ENCODE peak calls at places on chromosome 16, in six cellular contexts. F is PC-3, W is frontal cortex, O is T-helper 1 cell, R is fibroblast of mammary gland, U is mucosa of descending colon. L is an unnamed sample.

GRCh38 chr16:78894872-78895271 is 705.7 kb downstream of the MAF start:
- DNase-seq in F (no peak), W (no peak), O (peak; percentile 56), R (no peak), U (no peak), L (no peak)

GRCh38 chr16:66587881-66588600 is 8.8 kb downstream of the CMTM2 start:
- DNase-seq in F (no peak), W (no peak), O (no peak), R (no peak), U (no peak), L (no peak)

GRCh38 chr16:80751167-80751566 is 53.2 kb downstream of the CDYL2 start:
- DNase-seq in F (peak; percentile 33), W (no peak), O (no peak), R (peak; percentile 57), U (no peak), L (no peak)

GRCh38 chr16:67039260-67040020 is 10.5 kb downstream of the CBFB start:
- DNase-seq in F (no peak), W (no peak), O (peak; percentile 33), R (no peak), U (no peak), L (no peak)

GRCh38 chr16:87178977-87179376 is 138.2 kb downstream of the C16orf95 start:
- DNase-seq in F (peak; percentile 67), W (no peak), O (no peak), R (peak; percentile 41), U (no peak), L (peak; percentile 77)

GRCh38 chr16:77273-77806 is 685 bp upstream of the MPG start:
- DNase-seq in F (peak; percentile 26), W (peak; percentile 71), O (peak; percentile 30), R (peak; percentile 79), U (peak; percentile 74), L (peak; percentile 89)

GRCh38 chr16:4332083-4332482 is 16.2 kb downstream of the GLIS2 start:
- DNase-seq in F (no peak), W (no peak), O (no peak), R (no peak), U (no peak), L (peak; percentile 45)

GRCh38 chr16:75624921-75625334 is 1.8 kb upstream of the ADAT1 start:
- DNase-seq in F (no peak), W (no peak), O (no peak), R (peak; percentile 45), U (no peak), L (no peak)

GRCh38 chr16:57479422-57480126 is 6.7 kb downstream of the DOK4 start:
- DNase-seq in F (no peak), W (peak; percentile 57), O (no peak), R (peak; percentile 67), U (peak; percentile 86), L (peak; percentile 82)

GRCh38 chr16:55653106-55653505 is 2.7 kb upstream of the SLC6A2 start:
- DNase-seq in F (no peak), W (no peak), O (no peak), R (no peak), U (no peak), L (no peak)

GRCh38 chr16:89749637-89750036 is 28.3 kb downstream of the ZNF276 start:
- DNase-seq in F (no peak), W (no peak), O (no peak), R (no peak), U (peak; percentile 73), L (peak; percentile 74)

GRCh38 chr16:4894276-4895150 is 42.4 kb downstream of the PPL start:
- DNase-seq in F (no peak), W (no peak), O (no peak), R (no peak), U (no peak), L (no peak)

GRCh38 chr16:1140582-1140981 is 12.3 kb upstream of the CACNA1H start:
- DNase-seq in F (no peak), W (no peak), O (no peak), R (no peak), U (no peak), L (no peak)

GRCh38 chr16:85018529-85019236 is 7.3 kb upstream of the ZDHHC7 start:
- DNase-seq in F (no peak), W (no peak), O (no peak), R (no peak), U (no peak), L (no peak)

GRCh38 chr16:3171855-3172593 is 16.0 kb upstream of the OR1F1 start:
- DNase-seq in F (no peak), W (no peak), O (peak; percentile 53), R (peak; percentile 80), U (no peak), L (no peak)

GRCh38 chr16:84881702-84882521 is 62.1 kb downstream of the CRISPLD2 start:
- DNase-seq in F (no peak), W (no peak), O (no peak), R (peak; percentile 98), U (no peak), L (peak; percentile 44)

GRCh38 chr16:57866529-57866918 is 64.2 kb upstream of the KIFC3 start:
- DNase-seq in F (no peak), W (no peak), O (no peak), R (no peak), U (no peak), L (no peak)

GRCh38 chr16:2436110-2436509 is 6.9 kb downstream of the CCNF start:
- DNase-seq in F (no peak), W (no peak), O (no peak), R (no peak), U (no peak), L (no peak)

GRCh38 chr16:66917741-66918140 is 944 bp downstream of the CDH16 start:
- DNase-seq in F (no peak), W (no peak), O (no peak), R (no peak), U (no peak), L (peak; percentile 22)

GRCh38 chr16:77594798-77595625 is 127.3 kb upstream of the NUDT7 start:
- DNase-seq in F (no peak), W (no peak), O (no peak), R (no peak), U (no peak), L (no peak)

GRCh38 chr16:70523621-70524405 is at the start of gene SF3B3:
- DNase-seq in F (no peak), W (peak; percentile 40), O (no peak), R (peak; percentile 37), U (peak; percentile 76), L (peak; percentile 78)

GRCh38 chr16:23508589-23509440 is 1.5 kb downstream of the GGA2 start:
- DNase-seq in F (peak; percentile 4), W (no peak), O (no peak), R (peak; percentile 24), U (peak; percentile 42), L (no peak)

GRCh38 chr16:12390644-12391043 is 413.0 kb downstream of the CPPED1 start:
- DNase-seq in F (peak; percentile 33), W (no peak), O (no peak), R (peak; percentile 58), U (no peak), L (no peak)

GRCh38 chr16:49674255-49674980 is 181.5 kb downstream of the ZNF423 start:
- DNase-seq in F (peak; percentile 19), W (no peak), O (no peak), R (no peak), U (no peak), L (no peak)

GRCh38 chr16:1809281-1809801 is 15.8 kb upstream of the IGFALS start:
- DNase-seq in F (no peak), W (no peak), O (no peak), R (no peak), U (peak; percentile 51), L (no peak)

GRCh38 chr16:12628526-12628925 is 175.2 kb downstream of the CPPED1 start:
- DNase-seq in F (no peak), W (no peak), O (no peak), R (no peak), U (no peak), L (no peak)

GRCh38 chr16:22098538-22099255 is 6.4 kb downstream of the VWA3A start:
- DNase-seq in F (peak; percentile 60), W (peak; percentile 11), O (peak; percentile 50), R (peak; percentile 59), U (no peak), L (no peak)

GRCh38 chr16:29790949-29791844 is 646 bp downstream of the KIF22 start:
- DNase-seq in F (no peak), W (no peak), O (no peak), R (no peak), U (no peak), L (no peak)

GRCh38 chr16:47358816-47359215 is 102.0 kb downstream of the ITFG1 start:
- DNase-seq in F (peak; percentile 59), W (no peak), O (no peak), R (peak; percentile 42), U (no peak), L (no peak)

GRCh38 chr16:29745853-29746345 is at the start of gene C16orf54:
- DNase-seq in F (no peak), W (peak; percentile 44), O (peak; percentile 96), R (no peak), U (peak; percentile 77), L (peak; percentile 64)

GRCh38 chr16:8931864-8932263 is 31.8 kb downstream of the USP7 start:
- DNase-seq in F (peak; percentile 32), W (no peak), O (no peak), R (peak; percentile 71), U (peak; percentile 55), L (peak; percentile 73)

GRCh38 chr16:72848045-72848410 is 199.9 kb downstream of the ZFHX3 start:
- DNase-seq in F (no peak), W (no peak), O (no peak), R (no peak), U (no peak), L (no peak)

GRCh38 chr16:21301895-21302291 is 23.8 kb upstream of the CRYM start:
- DNase-seq in F (peak; percentile 2), W (no peak), O (no peak), R (peak; percentile 25), U (no peak), L (no peak)

GRCh38 chr16:5649762-5650445 is 552.3 kb upstream of the EEF2KMT start:
- DNase-seq in F (no peak), W (no peak), O (no peak), R (no peak), U (no peak), L (no peak)

GRCh38 chr16:50196736-50197135 is 43.6 kb downstream of the TENT4B start:
- DNase-seq in F (no peak), W (no peak), O (peak; percentile 74), R (peak; percentile 28), U (no peak), L (no peak)

GRCh38 chr16:75053791-75054555 is 55.1 kb downstream of the ZNRF1 start:
- DNase-seq in F (peak; percentile 71), W (peak; percentile 14), O (no peak), R (no peak), U (peak; percentile 94), L (peak; percentile 65)

GRCh38 chr16:17836868-17837602 is 366.3 kb upstream of the XYLT1 start:
- DNase-seq in F (peak; percentile 21), W (no peak), O (no peak), R (peak; percentile 100), U (no peak), L (no peak)

GRCh38 chr16:30965436-30965835 is 7.9 kb downstream of the SETD1A start:
- DNase-seq in F (no peak), W (no peak), O (no peak), R (no peak), U (no peak), L (peak; percentile 25)

GRCh38 chr16:67910162-67910561 is 17.1 kb downstream of the PSKH1 start:
- DNase-seq in F (no peak), W (peak; percentile 55), O (peak; percentile 75), R (peak; percentile 74), U (no peak), L (no peak)

GRCh38 chr16:50088302-50088701 is 22.5 kb downstream of the HEATR3 start:
- DNase-seq in F (no peak), W (no peak), O (no peak), R (no peak), U (no peak), L (no peak)

L was measured in right cardiac atrium.